ENCODE peak calls at places on chromosome 22, in nine cellular contexts. I, V, U, P, X, F, W, H and T are unnamed samples.

GRCh38 chr22:33529424-33530113 is 390.7 kb downstream of the LARGE1 start:
- DNase-seq in I (no peak), W (no peak), P (no peak), X (no peak), V (no peak), H (no peak), U (no peak), F (no peak), T (no peak)

GRCh38 chr22:19896665-19897355 is 42.1 kb upstream of the GNB1L start:
- DNase-seq in W (no peak), P (peak), I (no peak), H (no peak), X (no peak), V (no peak), U (no peak), F (no peak), T (no peak)

GRCh38 chr22:49571326-49571725 is 256.3 kb downstream of the BRD1 start:
- DNase-seq in U (no peak), F (no peak), W (no peak), X (no peak), P (peak), H (no peak), I (no peak), V (no peak), T (no peak)

GRCh38 chr22:29255064-29255621 is 12.6 kb downstream of the RHBDD3 start:
- DNase-seq in V (no peak), P (no peak), I (peak), X (no peak), F (no peak), U (no peak), H (no peak), W (no peak), T (no peak)

GRCh38 chr22:35841907-35842518 is 124.3 kb downstream of the APOL5 start:
- DNase-seq in U (no peak), W (no peak), H (no peak), F (no peak), V (no peak), X (no peak), I (no peak), P (no peak), T (no peak)

GRCh38 chr22:29348956-29349355 is 33.5 kb upstream of the RASL10A start:
- DNase-seq in X (no peak), U (no peak), I (no peak), F (no peak), H (no peak), P (no peak), W (no peak), V (no peak), T (peak)

GRCh38 chr22:49975543-49976389 is 15.2 kb downstream of the PIM3 start:
- DNase-seq in P (peak), U (no peak), W (no peak), I (peak), X (peak), V (no peak), H (no peak), F (no peak), T (no peak)

GRCh38 chr22:37338539-37339246 is 56.4 kb downstream of the CYTH4 start:
- DNase-seq in H (no peak), U (no peak), X (no peak), V (no peak), P (no peak), I (no peak), W (no peak), F (no peak), T (no peak)

GRCh38 chr22:29635734-29636357 is 32.4 kb downstream of the NF2 start:
- DNase-seq in W (no peak), I (no peak), H (peak), U (no peak), V (peak), F (peak), X (peak), P (no peak), T (peak)

GRCh38 chr22:19121631-19122142 is 525 bp downstream of the DGCR2 start:
- DNase-seq in V (peak), P (peak), F (no peak), H (peak), X (peak), U (peak), I (peak), W (peak), T (peak)

GRCh38 chr22:35977136-35977535 is 51.5 kb downstream of the RBFOX2 start:
- DNase-seq in P (no peak), X (no peak), H (no peak), V (no peak), U (no peak), W (no peak), I (no peak), F (no peak), T (no peak)

GRCh38 chr22:46007848-46008261 is 30.9 kb upstream of the WNT7B start:
- DNase-seq in F (no peak), I (peak), W (peak), P (no peak), X (no peak), V (no peak), U (peak), H (no peak), T (peak)

GRCh38 chr22:46984751-46985506 is 222.5 kb downstream of the TBC1D22A start:
- DNase-seq in V (no peak), P (no peak), I (no peak), W (peak), F (no peak), H (no peak), X (no peak), U (no peak), T (peak)

GRCh38 chr22:45201678-45202332 is 38.1 kb downstream of the NUP50 start:
- DNase-seq in X (no peak), P (peak), F (no peak), W (no peak), V (no peak), U (no peak), I (no peak), H (no peak), T (peak)

GRCh38 chr22:19812910-19813309 is 41.8 kb downstream of the GNB1L start:
- DNase-seq in U (no peak), I (no peak), V (no peak), H (no peak), P (peak), W (no peak), X (no peak), F (no peak), T (no peak)

GRCh38 chr22:48305726-48306235 is 1521.9 kb downstream of the BRD1 start:
- DNase-seq in X (no peak), P (no peak), V (no peak), F (no peak), I (no peak), U (peak), H (no peak), W (no peak), T (no peak)

GRCh38 chr22:48619721-48620120 is 1208.0 kb downstream of the BRD1 start:
- DNase-seq in I (no peak), V (no peak), U (no peak), W (no peak), H (no peak), P (no peak), X (no peak), F (no peak), T (no peak)

GRCh38 chr22:49067504-49067903 is 760.2 kb downstream of the BRD1 start:
- DNase-seq in X (no peak), H (no peak), F (no peak), W (no peak), P (no peak), I (no peak), V (no peak), U (no peak), T (no peak)

GRCh38 chr22:41021655-41022454 is 70.5 kb upstream of the EP300 start:
- DNase-seq in W (peak), I (peak), H (peak), V (no peak), P (peak), F (peak), U (peak), X (peak), T (peak)

GRCh38 chr22:36304429-36304828 is 51.5 kb downstream of the APOL1 start:
- DNase-seq in W (no peak), V (no peak), U (no peak), I (no peak), H (no peak), X (no peak), F (no peak), P (no peak), T (no peak)

GRCh38 chr22:47259990-47260389 is 497.5 kb downstream of the TBC1D22A start:
- DNase-seq in I (no peak), H (no peak), P (no peak), F (no peak), X (no peak), V (no peak), U (no peak), W (no peak), T (no peak)

GRCh38 chr22:42160251-42160650 is 29.6 kb upstream of the CYP2D6 start:
- DNase-seq in V (no peak), U (no peak), F (no peak), P (no peak), X (no peak), H (no peak), W (no peak), I (no peak), T (no peak)

GRCh38 chr22:46941958-46942815 is 179.7 kb downstream of the TBC1D22A start:
- DNase-seq in H (no peak), V (no peak), W (no peak), F (no peak), P (no peak), X (no peak), U (peak), I (no peak), T (no peak)

GRCh38 chr22:48644997-48645396 is 1182.7 kb downstream of the BRD1 start:
- DNase-seq in V (no peak), P (no peak), H (no peak), U (no peak), I (no peak), W (no peak), X (no peak), F (no peak), T (no peak)

GRCh38 chr22:49960967-49961600 is 512 bp downstream of the PIM3 start:
- DNase-seq in U (no peak), I (peak), H (peak), F (no peak), W (peak), P (peak), X (peak), V (no peak), T (no peak)

GRCh38 chr22:38271101-38271500 is 1.7 kb downstream of the TMEM184B start:
- DNase-seq in X (no peak), H (no peak), W (no peak), P (no peak), I (no peak), F (no peak), V (no peak), U (no peak), T (no peak)

GRCh38 chr22:48253136-48253535 is 1490.7 kb downstream of the TBC1D22A start:
- DNase-seq in V (no peak), H (no peak), F (no peak), X (no peak), P (no peak), U (no peak), W (no peak), I (no peak), T (no peak)

GRCh38 chr22:17234144-17234623 is 14.9 kb upstream of the ADA2 start:
- DNase-seq in W (no peak), X (peak), V (no peak), H (no peak), F (no peak), I (no peak), U (no peak), P (peak), T (no peak)
- TF ChIP-seq CTCF in W (no peak), X (peak), V (no peak), H (peak), F (no peak), I (no peak), U (no peak), P (peak), T (no peak)

GRCh38 chr22:25672685-25673084 is 69.3 kb upstream of the MYO18B start:
- DNase-seq in V (no peak), F (no peak), P (no peak), U (no peak), I (no peak), W (no peak), X (no peak), H (no peak), T (no peak)
- TF ChIP-seq CTCF in V (no peak), F (no peak), P (no peak), U (no peak), I (no peak), W (no peak), X (no peak), H (no peak), T (no peak)

DNA sequence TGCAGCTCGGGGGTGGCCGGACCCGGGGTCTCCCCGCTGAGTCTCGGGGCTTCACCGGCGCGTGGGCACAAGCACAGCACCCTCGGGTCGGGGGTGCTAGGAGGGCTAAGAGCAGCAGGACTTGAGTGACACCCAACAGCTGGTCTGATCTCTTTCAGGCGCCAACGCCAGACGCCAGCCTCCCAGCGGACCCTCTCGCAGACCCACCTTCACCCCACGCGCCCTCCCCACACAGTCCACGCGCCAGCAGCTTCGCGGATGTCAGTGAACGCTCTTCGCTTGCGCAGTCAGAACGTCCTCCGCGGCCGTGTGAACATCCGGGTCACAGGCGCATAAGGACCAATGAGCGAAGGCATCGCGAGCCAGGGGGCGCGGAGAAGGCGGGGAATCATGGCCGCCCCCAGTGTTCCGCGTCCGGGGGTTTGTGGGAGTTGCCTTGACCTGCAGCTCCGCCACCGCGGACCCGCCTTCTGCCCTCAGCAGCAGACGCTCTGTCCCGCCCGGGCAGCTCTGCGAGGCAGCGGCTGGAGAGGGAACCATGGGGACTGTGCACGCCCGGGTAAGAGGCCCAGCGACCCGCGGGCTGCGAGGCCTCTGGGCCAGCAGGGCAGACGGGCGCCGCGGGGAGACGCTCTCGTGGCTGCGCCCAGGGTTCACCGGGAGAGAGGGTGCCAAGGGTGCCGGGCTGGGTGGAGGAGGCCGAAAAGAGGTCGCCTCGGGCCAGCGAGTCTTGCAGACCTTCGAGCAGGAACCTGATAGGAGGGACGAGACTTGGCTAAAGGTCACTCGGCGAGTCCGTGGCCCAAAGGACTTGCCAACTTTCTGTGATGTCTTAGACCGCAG is at the start of gene SAMM50:
- DNase-seq in U (peak), W (peak), X (peak), H (peak), V (peak), F (peak), I (peak), P (peak), T (peak)
- TF ChIP-seq CTCF in U (peak), W (no peak), X (no peak), H (no peak), V (no peak), F (no peak), I (peak), P (no peak), T (no peak)

GRCh38 chr22:22348127-22348814 is 103.7 kb downstream of the VPREB1 start:
- DNase-seq in V (no peak), U (no peak), P (peak), X (peak), W (no peak), H (no peak), F (peak), I (no peak), T (peak)
- TF ChIP-seq CTCF in V (peak), U (no peak), P (peak), X (peak), W (no peak), H (peak), F (peak), I (no peak), T (no peak)

DNA sequence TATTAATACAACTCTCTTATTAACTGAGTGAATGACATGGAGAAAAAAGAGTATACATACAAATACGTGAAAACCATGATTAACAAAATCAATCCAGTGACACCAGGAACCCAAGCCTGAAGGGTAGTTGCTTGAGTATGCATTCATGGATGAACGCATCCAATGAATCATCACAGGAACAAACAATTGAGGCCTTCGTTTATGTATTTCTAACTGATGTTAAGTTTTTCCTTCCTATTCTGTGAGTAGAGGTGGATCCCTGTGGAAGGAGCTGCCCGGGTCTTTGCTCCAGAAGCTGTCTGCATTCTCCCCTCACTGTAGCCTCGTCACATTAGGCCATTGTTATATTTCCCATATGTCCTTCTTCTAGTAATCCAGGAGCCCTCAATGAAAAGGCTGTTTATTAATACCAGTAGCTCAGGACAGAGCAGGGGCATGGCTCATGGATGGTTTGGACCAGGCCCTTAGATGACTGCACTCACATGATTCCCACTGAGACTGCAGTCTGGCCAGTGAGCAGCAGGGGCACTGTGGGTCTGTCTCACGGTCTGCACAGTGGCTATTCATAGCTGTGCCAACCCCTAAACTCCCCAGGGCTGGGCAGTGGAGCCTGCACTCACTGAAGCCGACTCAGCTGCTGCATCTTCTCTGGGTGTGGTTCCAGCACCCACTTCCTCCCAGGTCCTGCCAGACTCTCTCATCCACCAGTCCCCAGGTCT is 128.1 kb upstream of the TOP3B start:
- DNase-seq in V (peak), F (no peak), W (peak), X (peak), I (no peak), U (no peak), H (peak), P (peak), T (peak)
- TF ChIP-seq CTCF in V (peak), F (peak), W (peak), X (peak), I (peak), U (peak), H (peak), P (peak), T (peak)

GRCh38 chr22:22920104-22920654 is 32.6 kb downstream of the IGLL5 start:
- DNase-seq in W (no peak), F (no peak), I (no peak), U (no peak), V (no peak), X (no peak), P (no peak), H (no peak), T (no peak)
- TF ChIP-seq CTCF in W (no peak), F (no peak), I (no peak), U (no peak), V (no peak), X (no peak), P (no peak), H (no peak), T (no peak)

GRCh38 chr22:39896313-39896996 is 2.9 kb upstream of the ENTHD1 start:
- DNase-seq in U (no peak), F (no peak), P (no peak), I (no peak), W (no peak), V (no peak), X (no peak), H (no peak), T (no peak)
- TF ChIP-seq CTCF in U (no peak), F (no peak), P (no peak), I (no peak), W (no peak), V (no peak), X (no peak), H (no peak), T (no peak)

GRCh38 chr22:30866811-30867271 is 101.7 kb downstream of the MORC2 start:
- DNase-seq in F (peak), U (no peak), I (peak), V (no peak), W (no peak), P (peak), H (no peak), X (peak), T (peak)
- TF ChIP-seq CTCF in F (peak), U (no peak), I (peak), V (no peak), W (no peak), P (peak), H (no peak), X (peak), T (no peak)

GRCh38 chr22:25643232-25644000 is 78.9 kb downstream of the GRK3 start:
- DNase-seq in V (peak), F (no peak), U (no peak), X (no peak), H (no peak), P (no peak), I (no peak), W (no peak), T (no peak)
- TF ChIP-seq CTCF in V (no peak), F (no peak), U (no peak), X (no peak), H (no peak), P (no peak), I (no peak), W (no peak), T (no peak)